ENCODE peak calls at places on chromosomes 4 and X, in four cellular contexts. One of them, this sample, is unnamed.

GRCh38 chrX:50107470-50107869 is 93.3 kb downstream of the AKAP4 start:
- DNase-seq in ovary: no peak
- DNase-seq in choroid plexus epithelial cell: peak
- DNase-seq in fibroblast of lung: no peak
- DNase-seq in this sample: no peak

GRCh38 chr4:155952546-155952945 is 1.1 kb downstream of the CTSO start:
- DNase-seq in ovary: no peak
- DNase-seq in choroid plexus epithelial cell: no peak
- DNase-seq in fibroblast of lung: peak
- DNase-seq in this sample: no peak

GRCh38 chr4:108651068-108651794 is 832 bp downstream of the OSTC start:
- DNase-seq in ovary: no peak
- DNase-seq in choroid plexus epithelial cell: peak
- DNase-seq in fibroblast of lung: peak
- DNase-seq in this sample: no peak

GRCh38 chrX:57772637-57773036 is 92.6 kb upstream of the NLRP2B start:
- DNase-seq in ovary: no peak
- DNase-seq in choroid plexus epithelial cell: no peak
- DNase-seq in fibroblast of lung: no peak
- DNase-seq in this sample: no peak

GRCh38 chr4:38306482-38307071 is 346.4 kb downstream of the PTTG2 start:
- DNase-seq in ovary: no peak
- DNase-seq in choroid plexus epithelial cell: no peak
- DNase-seq in fibroblast of lung: no peak
- DNase-seq in this sample: no peak

GRCh38 chr4:150070464-150071170 is 7.6 kb upstream of the DCLK2 start:
- DNase-seq in ovary: no peak
- DNase-seq in choroid plexus epithelial cell: peak
- DNase-seq in fibroblast of lung: no peak
- DNase-seq in this sample: no peak

GRCh38 chr4:45640281-45640680 is 483.6 kb downstream of the GABRG1 start:
- DNase-seq in ovary: no peak
- DNase-seq in choroid plexus epithelial cell: no peak
- DNase-seq in fibroblast of lung: no peak
- DNase-seq in this sample: no peak

GRCh38 chr4:88659061-88659889 is 38.4 kb downstream of the NAP1L5 start:
- DNase-seq in ovary: no peak
- DNase-seq in choroid plexus epithelial cell: peak
- DNase-seq in fibroblast of lung: peak
- DNase-seq in this sample: peak

GRCh38 chr4:100462206-100462605 is 55.6 kb downstream of the EMCN start:
- DNase-seq in ovary: no peak
- DNase-seq in choroid plexus epithelial cell: no peak
- DNase-seq in fibroblast of lung: peak
- DNase-seq in this sample: no peak

GRCh38 chrX:102651968-102652744 is 873 bp downstream of the GPRASP1 start:
- DNase-seq in ovary: peak
- DNase-seq in choroid plexus epithelial cell: peak
- DNase-seq in fibroblast of lung: peak
- DNase-seq in this sample: no peak

GRCh38 chr4:141871086-141871485 is 234.7 kb downstream of the IL15 start:
- DNase-seq in ovary: no peak
- DNase-seq in choroid plexus epithelial cell: peak
- DNase-seq in fibroblast of lung: peak
- DNase-seq in this sample: no peak

GRCh38 chr4:56276547-56276946 is 110.7 kb downstream of the AASDH start:
- DNase-seq in ovary: no peak
- DNase-seq in choroid plexus epithelial cell: no peak
- DNase-seq in fibroblast of lung: no peak
- DNase-seq in this sample: no peak

GRCh38 chrX:17613979-17614572 is 123.2 kb upstream of the SCML1 start:
- DNase-seq in ovary: no peak
- DNase-seq in choroid plexus epithelial cell: peak
- DNase-seq in fibroblast of lung: peak
- DNase-seq in this sample: peak

GRCh38 chr4:168942985-168943384 is 67.1 kb downstream of the CBR4 start:
- DNase-seq in ovary: no peak
- DNase-seq in choroid plexus epithelial cell: no peak
- DNase-seq in fibroblast of lung: no peak
- DNase-seq in this sample: no peak

GRCh38 chrX:53422091-53422914 is at the start of the genes RIBC1 and SMC1A:
- DNase-seq in ovary: peak
- DNase-seq in choroid plexus epithelial cell: peak
- DNase-seq in fibroblast of lung: peak
- DNase-seq in this sample: peak

GRCh38 chr4:94410678-94411206 is 41.0 kb upstream of the PDLIM5 start:
- DNase-seq in ovary: peak
- DNase-seq in choroid plexus epithelial cell: peak
- DNase-seq in fibroblast of lung: peak
- DNase-seq in this sample: no peak

GRCh38 chrX:114787016-114787415 is 203.1 kb downstream of the HTR2C start:
- DNase-seq in ovary: no peak
- DNase-seq in choroid plexus epithelial cell: no peak
- DNase-seq in fibroblast of lung: no peak
- DNase-seq in this sample: no peak

GRCh38 chr4:100208459-100208858 is 18.2 kb upstream of the DDIT4L start:
- DNase-seq in ovary: no peak
- DNase-seq in choroid plexus epithelial cell: no peak
- DNase-seq in fibroblast of lung: no peak
- DNase-seq in this sample: no peak

GRCh38 chrX:8627796-8628195 is 104.1 kb downstream of the ANOS1 start:
- DNase-seq in ovary: no peak
- DNase-seq in choroid plexus epithelial cell: no peak
- DNase-seq in fibroblast of lung: no peak
- DNase-seq in this sample: no peak

GRCh38 chr4:80035336-80035735 is 37.7 kb downstream of the ANTXR2 start:
- DNase-seq in ovary: no peak
- DNase-seq in choroid plexus epithelial cell: no peak
- DNase-seq in fibroblast of lung: no peak
- DNase-seq in this sample: no peak

GRCh38 chr4:159764343-159764952 is 661.6 kb downstream of the RAPGEF2 start:
- DNase-seq in ovary: no peak
- DNase-seq in choroid plexus epithelial cell: peak
- DNase-seq in fibroblast of lung: peak
- DNase-seq in this sample: peak

GRCh38 chr4:52051615-52052474 is 741 bp downstream of the SPATA18 start:
- DNase-seq in ovary: peak
- DNase-seq in choroid plexus epithelial cell: peak
- DNase-seq in fibroblast of lung: peak
- DNase-seq in this sample: peak

GRCh38 chr4:145153181-145153903 is 27.0 kb downstream of the OTUD4 start:
- DNase-seq in ovary: no peak
- DNase-seq in choroid plexus epithelial cell: no peak
- DNase-seq in fibroblast of lung: no peak
- DNase-seq in this sample: no peak

GRCh38 chr4:27217261-27217769 is 356.7 kb downstream of the STIM2 start:
- DNase-seq in ovary: no peak
- DNase-seq in choroid plexus epithelial cell: no peak
- DNase-seq in fibroblast of lung: no peak
- DNase-seq in this sample: no peak

DNA sequence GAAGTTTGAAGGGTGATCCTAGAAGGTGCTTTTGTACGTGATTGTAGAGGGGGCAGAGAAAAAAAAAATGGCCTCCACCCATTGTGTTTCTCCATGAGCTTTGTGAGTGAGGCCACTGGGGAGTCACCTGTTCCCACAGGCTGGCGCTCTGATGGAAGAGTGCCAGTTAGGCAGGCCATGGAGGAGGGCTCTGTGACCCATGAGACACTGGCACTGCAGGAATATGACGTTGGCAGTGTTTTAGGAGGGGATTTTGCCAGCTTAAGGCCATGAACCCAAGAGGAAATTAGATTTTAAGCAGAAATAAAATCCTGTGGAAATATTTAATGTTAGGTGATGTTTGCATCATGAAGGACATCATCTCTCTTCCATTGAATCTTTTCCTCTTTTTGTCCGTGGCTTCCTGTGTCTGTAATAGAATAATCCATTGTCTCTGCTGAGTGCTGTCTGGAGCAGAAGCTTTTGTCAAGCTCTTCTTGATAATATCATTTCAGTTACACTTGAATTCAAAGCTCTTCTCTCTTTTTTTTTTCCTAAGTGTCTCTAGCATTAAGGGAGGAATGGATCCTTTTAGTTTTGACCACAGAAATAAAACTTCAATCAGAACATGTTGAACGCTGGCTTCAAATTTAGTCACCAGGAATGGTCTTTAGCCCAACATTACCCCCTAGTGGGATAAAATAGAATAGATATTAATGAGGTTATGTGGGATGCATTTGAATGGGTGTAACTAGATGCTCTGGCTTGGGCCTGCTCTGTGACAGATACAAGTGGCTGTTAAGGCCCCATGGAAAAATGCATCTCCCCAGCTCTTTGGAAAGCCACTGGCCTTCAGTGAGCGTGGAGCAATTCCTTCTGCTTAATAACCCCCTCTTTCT is 41.0 kb upstream of the UCP1 start:
- DNase-seq in ovary: peak
- DNase-seq in choroid plexus epithelial cell: peak
- DNase-seq in fibroblast of lung: peak
- DNase-seq in this sample: peak
- TF ChIP-seq CTCF in ovary: peak
- TF ChIP-seq CTCF in choroid plexus epithelial cell: peak
- TF ChIP-seq CTCF in fibroblast of lung: peak
- TF ChIP-seq CTCF in this sample: no peak

GRCh38 chr4:164753873-164754488 is at the start of gene SMIM31:
- DNase-seq in ovary: no peak
- DNase-seq in choroid plexus epithelial cell: no peak
- DNase-seq in fibroblast of lung: no peak
- DNase-seq in this sample: peak

GRCh38 chr4:164748375-164748774 is 5.6 kb upstream of the SMIM31 start:
- DNase-seq in ovary: no peak
- DNase-seq in choroid plexus epithelial cell: peak
- DNase-seq in fibroblast of lung: peak
- DNase-seq in this sample: no peak
- TF ChIP-seq CTCF in ovary: no peak
- TF ChIP-seq CTCF in choroid plexus epithelial cell: peak
- TF ChIP-seq CTCF in fibroblast of lung: no peak
- TF ChIP-seq CTCF in this sample: no peak

GRCh38 chr4:175330236-175330635 is 412.1 kb downstream of the ADAM29 start:
- DNase-seq in ovary: no peak
- DNase-seq in choroid plexus epithelial cell: peak
- DNase-seq in fibroblast of lung: peak
- DNase-seq in this sample: no peak
- TF ChIP-seq CTCF in ovary: no peak
- TF ChIP-seq CTCF in choroid plexus epithelial cell: no peak
- TF ChIP-seq CTCF in fibroblast of lung: no peak
- TF ChIP-seq CTCF in this sample: no peak

GRCh38 chrX:24242649-24243556 is 71.0 kb downstream of the SUPT20HL2 start:
- DNase-seq in ovary: no peak
- DNase-seq in choroid plexus epithelial cell: peak
- DNase-seq in fibroblast of lung: peak
- DNase-seq in this sample: no peak

GRCh38 chrX:24245201-24245600 is 68.7 kb downstream of the SUPT20HL2 start:
- DNase-seq in ovary: no peak
- DNase-seq in choroid plexus epithelial cell: peak
- DNase-seq in fibroblast of lung: peak
- DNase-seq in this sample: peak

GRCh38 chrX:24243692-24244091 is 70.2 kb downstream of the SUPT20HL2 start:
- DNase-seq in ovary: no peak
- DNase-seq in choroid plexus epithelial cell: no peak
- DNase-seq in fibroblast of lung: no peak
- DNase-seq in this sample: no peak

DNA sequence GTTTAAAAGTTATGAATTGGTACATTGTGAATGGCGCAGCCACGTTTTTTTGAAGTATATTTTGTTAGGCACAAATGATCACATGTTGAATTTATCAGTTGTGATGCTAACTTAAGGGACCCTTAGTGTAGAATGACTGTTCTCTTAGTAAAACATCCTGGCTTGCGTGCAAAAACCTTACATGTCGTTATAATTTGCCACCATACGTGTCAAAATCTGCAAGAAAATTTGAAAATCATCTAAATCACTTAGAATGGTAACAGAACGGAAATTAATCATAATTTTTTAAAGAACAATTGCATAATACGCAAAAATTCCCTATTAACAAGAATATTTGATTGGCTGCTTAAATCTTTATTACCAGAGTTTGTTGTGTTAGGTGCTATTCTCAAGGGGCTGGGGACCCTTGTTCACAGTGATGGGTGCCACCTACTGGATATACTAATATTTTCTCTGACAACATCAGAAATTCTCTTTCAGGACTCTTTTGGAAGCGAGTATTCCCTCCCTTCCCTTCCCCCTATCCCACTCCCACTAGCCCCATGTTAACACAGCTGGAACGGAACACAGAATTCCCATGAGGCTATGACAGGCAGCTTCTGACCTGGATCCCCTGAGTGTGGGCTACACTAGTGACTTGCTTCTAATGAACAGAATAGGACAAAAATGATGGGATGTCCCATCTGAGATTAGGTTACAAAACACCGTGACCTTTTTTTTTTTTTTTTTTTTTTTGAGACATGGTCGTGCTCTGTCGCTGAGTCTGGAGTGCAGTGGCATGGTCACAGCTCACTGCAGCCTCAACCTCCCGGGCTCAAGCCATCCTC is 71.8 kb downstream of the SUPT20HL2 start:
- DNase-seq in ovary: no peak
- DNase-seq in choroid plexus epithelial cell: peak
- DNase-seq in fibroblast of lung: peak
- DNase-seq in this sample: peak
- TF ChIP-seq CTCF in ovary: peak
- TF ChIP-seq CTCF in choroid plexus epithelial cell: peak
- TF ChIP-seq CTCF in fibroblast of lung: no peak
- TF ChIP-seq CTCF in this sample: no peak

GRCh38 chr4:125314676-125315570 is at the start of gene FAT4:
- DNase-seq in ovary: peak
- DNase-seq in choroid plexus epithelial cell: peak
- DNase-seq in fibroblast of lung: peak
- DNase-seq in this sample: peak
- TF ChIP-seq CTCF in ovary: no peak
- TF ChIP-seq CTCF in choroid plexus epithelial cell: peak
- TF ChIP-seq CTCF in fibroblast of lung: no peak
- TF ChIP-seq CTCF in this sample: no peak

GRCh38 chr4:1883583-1883982 is 12.4 kb downstream of the NSD2 start:
- DNase-seq in ovary: no peak
- DNase-seq in choroid plexus epithelial cell: no peak
- DNase-seq in fibroblast of lung: no peak
- DNase-seq in this sample: no peak
- TF ChIP-seq CTCF in ovary: no peak
- TF ChIP-seq CTCF in choroid plexus epithelial cell: no peak
- TF ChIP-seq CTCF in fibroblast of lung: no peak
- TF ChIP-seq CTCF in this sample: no peak